ENCODE peak calls at places on chromosomes 5 and 9, in seven cellular contexts. W, P, B, N, G, I and O are unnamed samples.

GRCh38 chr9:112631313-112631712 is 86.6 kb downstream of the INIP start:
- DNase-seq in N (peak; percentile 21), G (no peak), B (no peak), P (no peak), W (no peak), I (no peak), O (no peak)

GRCh38 chr5:156835905-156836304 is 14.2 kb upstream of the PPP1R2B start:
- DNase-seq in G (peak; percentile 39), P (no peak), I (no peak), W (no peak), B (no peak), N (peak; percentile 78), O (no peak)

GRCh38 chr9:83425240-83425639 is 113.0 kb downstream of the FRMD3 start:
- DNase-seq in B (no peak), W (no peak), N (no peak), I (no peak), G (no peak), P (no peak), O (no peak)

GRCh38 chr9:95030344-95030743 is 287.2 kb downstream of the FANCC start:
- DNase-seq in B (no peak), N (no peak), I (no peak), P (no peak), G (no peak), W (no peak), O (no peak)

GRCh38 chr5:3428355-3428754 is 167.3 kb upstream of the IRX1 start:
- DNase-seq in G (peak; percentile 54), P (no peak), W (no peak), I (no peak), B (no peak), N (peak; percentile 20), O (no peak)

GRCh38 chr5:74822288-74822687 is 43.9 kb downstream of the FAM169A start:
- DNase-seq in P (no peak), W (no peak), I (no peak), B (no peak), N (no peak), G (no peak), O (no peak)

GRCh38 chr5:72234265-72234700 is 85.8 kb downstream of the MRPS27 start:
- DNase-seq in B (no peak), N (peak; percentile 55), W (no peak), G (no peak), P (peak; percentile 73), I (peak; percentile 28), O (peak; percentile 62)

GRCh38 chr5:175444060-175444904 is at the start of gene DRD1:
- DNase-seq in P (peak; percentile 21), N (peak; percentile 60), W (peak; percentile 67), I (peak; percentile 33), G (peak; percentile 82), B (no peak), O (peak; percentile 12)

GRCh38 chr9:136700959-136701664 is 11.3 kb upstream of the DIPK1B start:
- DNase-seq in W (no peak), P (peak; percentile 16), I (no peak), G (no peak), B (no peak), N (no peak), O (no peak)

GRCh38 chr5:40160435-40160834 is 519.3 kb upstream of the PTGER4 start:
- DNase-seq in N (no peak), P (peak; percentile 17), I (no peak), B (no peak), G (no peak), W (no peak), O (no peak)

GRCh38 chr5:103587185-103587748 is 24.7 kb upstream of the NUDT12 start:
- DNase-seq in W (peak; percentile 21), N (peak; percentile 39), B (no peak), G (no peak), I (no peak), P (peak; percentile 17), O (peak; percentile 45)

GRCh38 chr5:76690704-76691469 is 25.0 kb upstream of the F2R start:
- DNase-seq in G (no peak), W (no peak), B (no peak), I (no peak), P (peak; percentile 72), N (no peak), O (peak; percentile 77)

GRCh38 chr5:60722416-60722815 is 22.4 kb upstream of the DEPDC1B start:
- DNase-seq in N (no peak), P (no peak), W (no peak), B (no peak), I (no peak), G (no peak), O (no peak)

GRCh38 chr5:39570418-39571027 is 145.7 kb upstream of the DAB2 start:
- DNase-seq in W (peak; percentile 9), N (peak; percentile 37), P (peak; percentile 61), I (no peak), G (no peak), B (no peak), O (peak; percentile 54)

GRCh38 chr9:115941561-115942315 is 211.9 kb upstream of the PAPPA start:
- DNase-seq in W (no peak), G (no peak), N (no peak), I (peak; percentile 49), B (no peak), P (peak; percentile 82), O (peak; percentile 78)

GRCh38 chr5:168651654-168652053 is 72.5 kb upstream of the PANK3 start:
- DNase-seq in G (no peak), P (peak; percentile 50), N (no peak), W (no peak), I (no peak), B (no peak), O (peak; percentile 60)

GRCh38 chr5:20656262-20656661 is 668.3 kb upstream of the CDH18 start:
- DNase-seq in W (no peak), B (no peak), P (no peak), I (no peak), G (no peak), N (no peak), O (no peak)

GRCh38 chr9:116370587-116370986 is 217.0 kb downstream of the PAPPA start:
- DNase-seq in P (no peak), G (no peak), N (no peak), I (no peak), B (no peak), W (no peak), O (peak; percentile 32)

GRCh38 chr5:511476-511875 is 12.8 kb downstream of the SLC9A3 start:
- DNase-seq in G (no peak), B (no peak), I (no peak), N (no peak), P (no peak), W (no peak), O (no peak)

GRCh38 chr9:74858753-74859414 is 28.8 kb downstream of the TRPM6 start:
- DNase-seq in N (peak; percentile 13), W (no peak), P (peak; percentile 2), B (no peak), G (no peak), I (no peak), O (no peak)

GRCh38 chr9:36018755-36019720 is 17.7 kb upstream of the RECK start:
- DNase-seq in B (no peak), G (no peak), P (peak; percentile 81), W (no peak), N (no peak), I (no peak), O (no peak)

GRCh38 chr5:135191084-135191826 is 157.2 kb upstream of the PITX1 start:
- DNase-seq in N (peak; percentile 93), B (peak; percentile 78), P (peak; percentile 68), G (peak; percentile 92), W (peak; percentile 77), I (peak; percentile 87), O (peak; percentile 73)

GRCh38 chr5:80960531-80961375 is 590 bp downstream of the RASGRF2 start:
- DNase-seq in I (peak; percentile 29), W (peak; percentile 29), G (peak; percentile 47), B (no peak), N (peak; percentile 55), P (peak; percentile 21), O (peak; percentile 77)

GRCh38 chr5:128498844-128499455 is 39.1 kb downstream of the FBN2 start:
- DNase-seq in I (peak; percentile 33), G (no peak), N (peak; percentile 31), B (no peak), P (peak; percentile 79), W (no peak), O (peak; percentile 62)

GRCh38 chr5:58136416-58136815 is 323.5 kb downstream of the PLK2 start:
- DNase-seq in P (no peak), G (no peak), I (no peak), B (no peak), N (no peak), W (no peak), O (no peak)

GRCh38 chr9:5230554-5230953 is 665 bp upstream of the INSL4 start:
- DNase-seq in I (peak; percentile 64), N (peak; percentile 1), W (no peak), P (no peak), G (no peak), B (no peak), O (no peak)

GRCh38 chr5:132458226-132458560 is 32.4 kb downstream of the IRF1 start:
- DNase-seq in G (no peak), P (peak; percentile 68), I (no peak), B (no peak), N (no peak), W (no peak), O (peak; percentile 80)

DNA sequence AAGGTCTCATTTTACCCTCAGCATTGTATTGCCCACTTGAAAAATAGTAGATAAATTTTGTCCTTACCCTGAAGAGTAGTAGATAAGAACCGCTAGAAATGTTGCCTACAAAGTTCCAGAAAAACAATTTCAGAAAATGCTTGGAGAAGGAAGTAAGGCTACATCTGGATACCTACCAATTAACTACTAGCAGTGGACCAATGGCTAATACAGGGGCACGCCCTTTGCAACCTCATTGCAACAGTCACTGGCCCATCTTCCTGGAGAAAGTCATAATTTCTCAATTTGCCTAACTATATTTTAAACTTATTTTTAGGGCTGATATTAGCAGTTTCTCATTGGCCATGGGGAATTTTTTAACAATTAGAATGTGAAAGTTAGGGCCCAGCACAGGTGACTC is 326.7 kb upstream of the RFX3 start:
- DNase-seq in W (no peak), G (no peak), N (no peak), I (no peak), P (no peak), B (no peak), O (no peak)
- H4K8ac ChIP-seq in W (no peak overlapping the region), G (no peak overlapping the region), N (no peak overlapping the region), I (no peak overlapping the region), P (no peak overlapping the region), B (no peak overlapping the region), O (no peak overlapping the region)

GRCh38 chr5:79136618-79137017 is 25.0 kb downstream of the BHMT start:
- DNase-seq in G (no peak), I (no peak), P (no peak), W (no peak), B (no peak), N (no peak), O (no peak)
- H4K8ac ChIP-seq in G (no peak overlapping the region), I (no peak overlapping the region), P (no peak overlapping the region), W (no peak overlapping the region), B (no peak overlapping the region), N (no peak overlapping the region), O (no peak overlapping the region)

GRCh38 chr9:128390150-128390812 is 19.1 kb downstream of the URM1 start:
- DNase-seq in W (no peak), I (no peak), G (no peak), B (no peak), P (no peak), N (no peak), O (no peak)
- H4K8ac ChIP-seq in W (no peak overlapping the region), I (no peak overlapping the region), G (no peak overlapping the region), B (no peak overlapping the region), P (no peak overlapping the region), N (no peak overlapping the region), O (no peak overlapping the region)

DNA sequence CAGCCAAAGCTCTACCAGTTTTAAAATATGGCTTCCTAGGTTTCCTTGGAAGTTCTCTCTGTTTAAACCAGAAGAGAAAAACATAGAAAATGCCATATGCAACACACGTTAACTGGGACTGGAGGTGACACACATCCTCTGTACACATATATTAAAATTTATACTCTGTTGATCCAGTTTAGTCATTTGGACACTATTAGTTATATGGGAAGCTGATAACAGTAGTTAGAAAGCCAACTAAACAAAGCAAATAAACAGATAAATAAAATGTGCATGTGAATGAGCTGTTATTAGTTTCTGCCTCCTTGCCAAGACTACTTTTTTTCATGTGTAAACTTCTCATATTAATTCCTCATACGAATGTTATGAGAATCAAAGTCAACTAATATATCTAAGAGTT is 1249.2 kb upstream of the CDH6 start:
- DNase-seq in N (no peak), B (no peak), G (no peak), W (no peak), P (no peak), I (no peak), O (no peak)
- H4K8ac ChIP-seq in N (no peak overlapping the region), B (no peak overlapping the region), G (no peak overlapping the region), W (no peak overlapping the region), P (no peak overlapping the region), I (no peak overlapping the region), O (no peak overlapping the region)